ENCODE peak calls at places on chromosomes 3 and 15, in eight cellular contexts. C is activated T-cell treated with anti-CD3 and anti-CD28 coated beads for 1 hour, W is mucosa of gallbladder, E is M059J, S is T-helper 1 cell, U is IMR-90, I is NCI-H510A treated with DMSO at 0.1 percent for 48 hours, F is NCI-H1092. Q is an unnamed sample.

GRCh38 chr3:182470187-182470586 is 323.1 kb upstream of the ATP11B start:
- DNase-seq in I (no peak), C (no peak), U (no peak), S (no peak), F (no peak), E (peak; percentile 28), W (no peak), Q (no peak)

GRCh38 chr3:139299261-139300132 is 44.3 kb upstream of the MRPS22 start:
- DNase-seq in W (no peak), C (no peak), F (no peak), U (peak; percentile 61), I (no peak), E (peak; percentile 99), S (no peak), Q (no peak)

GRCh38 chr15:69648215-69648614 is 195.6 kb downstream of the RPLP1 start:
- DNase-seq in S (no peak), C (no peak), I (peak; percentile 64), F (peak; percentile 37), U (no peak), E (no peak), W (no peak), Q (no peak)

GRCh38 chr3:105118905-105119304 is 247.8 kb upstream of the ALCAM start:
- DNase-seq in I (no peak), U (peak; percentile 43), F (no peak), W (no peak), E (peak; percentile 48), S (no peak), C (no peak), Q (no peak)

GRCh38 chr3:115341208-115341607 is 194.1 kb upstream of the ZBTB20 start:
- DNase-seq in C (no peak), W (no peak), E (peak; percentile 88), U (peak; percentile 78), I (no peak), S (no peak), F (no peak), Q (no peak)

GRCh38 chr15:37059051-37059450 is 41.3 kb downstream of the MEIS2 start:
- DNase-seq in I (no peak), U (peak; percentile 93), E (peak; percentile 62), S (no peak), F (no peak), C (no peak), W (no peak), Q (no peak)

GRCh38 chr3:43858052-43858701 is 167.4 kb downstream of the ABHD5 start:
- DNase-seq in W (no peak), S (no peak), E (no peak), U (peak; percentile 63), I (no peak), F (no peak), C (no peak), Q (no peak)

GRCh38 chr3:197734667-197735318 is 1.9 kb downstream of the RUBCN start:
- DNase-seq in I (no peak), U (no peak), W (no peak), F (no peak), C (no peak), E (no peak), S (no peak), Q (no peak)

GRCh38 chr3:31695280-31696008 is 162.7 kb downstream of the STT3B start:
- DNase-seq in W (no peak), S (no peak), F (no peak), I (no peak), C (peak; percentile 6), U (no peak), E (peak; percentile 8), Q (no peak)

GRCh38 chr3:64908292-64908691 is 220.5 kb upstream of the ADAMTS9 start:
- DNase-seq in C (no peak), I (no peak), W (no peak), U (peak; percentile 36), E (peak; percentile 12), F (no peak), S (no peak), Q (no peak)

GRCh38 chr3:16064660-16065414 is 109.6 kb upstream of the GALNT15 start:
- DNase-seq in E (peak; percentile 85), S (no peak), U (peak; percentile 97), W (peak; percentile 78), C (no peak), F (no peak), I (no peak), Q (no peak)

GRCh38 chr3:190701096-190701532 is 161.4 kb downstream of the GMNC start:
- DNase-seq in F (no peak), W (peak; percentile 63), C (no peak), I (peak; percentile 67), E (peak; percentile 74), U (peak; percentile 44), S (no peak), Q (no peak)